ENCODE peak calls at places on chromosomes 2 and 18, in nine cellular contexts. J is coronary artery, R is cardiac muscle cell, D is psoas muscle, X is NB4, Z is fibroblast of lung, H is DND-41, Q is skeletal muscle cell, F is IMR-90. A is an unnamed sample.
A peak's percentile ranks its signal among the peaks of the same experiment; 100 is the strongest.

GRCh38 chr2:223494987-223495386 is 107.2 kb downstream of the SCG2 start:
- DNase-seq in J (no peak), R (no peak), D (no peak), X (no peak), Z (no peak), H (no peak), Q (no peak), F (peak; percentile 15), A (no peak)

GRCh38 chr2:54535599-54536195 is 79.6 kb downstream of the SPTBN1 start:
- DNase-seq in J (no peak), R (peak; percentile 25), D (peak; percentile 67), X (peak; percentile 77), Z (no peak), H (no peak), Q (no peak), F (no peak), A (peak; percentile 54)

GRCh38 chr2:227473019-227473461 is 1.1 kb downstream of the AGFG1 start:
- DNase-seq in J (no peak), R (no peak), D (no peak), X (no peak), Z (no peak), H (no peak), Q (no peak), F (peak; percentile 24), A (no peak)

GRCh38 chr2:222025891-222026271 is 272.9 kb downstream of the PAX3 start:
- DNase-seq in J (no peak), R (no peak), D (no peak), X (no peak), Z (no peak), H (no peak), Q (no peak), F (no peak), A (no peak)

GRCh38 chr2:145283131-145283530 is 763.2 kb upstream of the ZEB2 start:
- DNase-seq in J (no peak), R (no peak), D (no peak), X (no peak), Z (no peak), H (no peak), Q (no peak), F (no peak), A (no peak)

GRCh38 chr2:86072271-86072858 is 33.3 kb downstream of the POLR1A start:
- DNase-seq in J (peak; percentile 97), R (no peak), D (peak; percentile 85), X (peak; percentile 92), Z (peak; percentile 28), H (no peak), Q (no peak), F (no peak), A (no peak)

GRCh38 chr18:29078272-29078671 is 901.3 kb upstream of the CDH2 start:
- DNase-seq in J (no peak), R (peak; percentile 6), D (no peak), X (no peak), Z (no peak), H (peak; percentile 19), Q (no peak), F (no peak), A (no peak)

GRCh38 chr18:78192044-78192443 is 787.6 kb upstream of the SALL3 start:
- DNase-seq in J (no peak), R (no peak), D (no peak), X (no peak), Z (no peak), H (no peak), Q (no peak), F (no peak), A (peak; percentile 3)

GRCh38 chr18:50879302-50880107 is 587 bp downstream of the ME2 start:
- DNase-seq in J (no peak), R (peak; percentile 65), D (no peak), X (peak; percentile 56), Z (peak; percentile 62), H (peak; percentile 50), Q (no peak), F (peak; percentile 38), A (peak; percentile 31)

GRCh38 chr2:157572725-157573124 is 55.9 kb downstream of the ACVR1C start:
- DNase-seq in J (no peak), R (no peak), D (no peak), X (peak; percentile 7), Z (no peak), H (no peak), Q (no peak), F (no peak), A (peak; percentile 22)

GRCh38 chr2:120402508-120402907 is 56.6 kb downstream of the INHBB start:
- DNase-seq in J (no peak), R (no peak), D (no peak), X (no peak), Z (no peak), H (no peak), Q (no peak), F (no peak), A (no peak)

GRCh38 chr2:2159336-2159735 is 171.7 kb downstream of the MYT1L start:
- DNase-seq in J (no peak), R (no peak), D (no peak), X (no peak), Z (no peak), H (no peak), Q (no peak), F (no peak), A (no peak)

GRCh38 chr2:19750136-19750535 is 151.6 kb downstream of the TTC32 start:
- DNase-seq in J (peak; percentile 67), R (no peak), D (no peak), X (no peak), Z (no peak), H (no peak), Q (no peak), F (no peak), A (no peak)

GRCh38 chr18:6412933-6413472 is 1.7 kb downstream of the L3MBTL4 start:
- DNase-seq in J (no peak), R (no peak), D (no peak), X (no peak), Z (no peak), H (no peak), Q (no peak), F (no peak), A (no peak)
- H3K4me3 ChIP-seq in J (no peak overlapping the region), R (no peak overlapping the region), D (no peak overlapping the region), X (no peak overlapping the region), Z (no peak overlapping the region), H (no peak overlapping the region), Q (no peak overlapping the region), F (no peak overlapping the region), A (no peak overlapping the region)

DNA sequence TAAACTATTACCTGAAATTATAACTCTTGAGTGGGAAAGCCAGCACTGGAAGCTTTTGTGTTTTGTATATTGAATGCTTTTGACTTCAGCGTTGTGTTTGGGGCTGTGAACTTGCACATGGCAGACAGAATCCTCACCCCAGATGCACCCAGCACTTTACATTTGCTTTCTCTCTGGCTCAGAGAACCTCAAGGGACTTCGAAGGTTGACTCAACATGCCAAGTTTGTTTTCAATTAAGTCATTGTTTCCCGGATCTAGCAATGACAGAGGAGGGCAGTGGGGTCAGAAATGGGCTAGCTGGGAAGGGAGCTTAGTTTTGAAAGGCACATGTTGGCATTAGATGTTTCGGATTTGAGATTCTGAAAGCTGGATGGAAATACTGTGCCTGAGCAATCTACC is 22.4 kb downstream of the TET3 start:
- DNase-seq in J (peak; percentile 12), R (no peak), D (no peak), X (no peak), Z (no peak), H (no peak), Q (no peak), F (peak; percentile 32), A (no peak)
- H3K4me3 ChIP-seq in J (no peak overlapping the region), R (no peak overlapping the region), D (no peak overlapping the region), X (no peak overlapping the region), Z (no peak overlapping the region), H (no peak overlapping the region), Q (no peak overlapping the region), F (no peak overlapping the region), A (no peak overlapping the region)

DNA sequence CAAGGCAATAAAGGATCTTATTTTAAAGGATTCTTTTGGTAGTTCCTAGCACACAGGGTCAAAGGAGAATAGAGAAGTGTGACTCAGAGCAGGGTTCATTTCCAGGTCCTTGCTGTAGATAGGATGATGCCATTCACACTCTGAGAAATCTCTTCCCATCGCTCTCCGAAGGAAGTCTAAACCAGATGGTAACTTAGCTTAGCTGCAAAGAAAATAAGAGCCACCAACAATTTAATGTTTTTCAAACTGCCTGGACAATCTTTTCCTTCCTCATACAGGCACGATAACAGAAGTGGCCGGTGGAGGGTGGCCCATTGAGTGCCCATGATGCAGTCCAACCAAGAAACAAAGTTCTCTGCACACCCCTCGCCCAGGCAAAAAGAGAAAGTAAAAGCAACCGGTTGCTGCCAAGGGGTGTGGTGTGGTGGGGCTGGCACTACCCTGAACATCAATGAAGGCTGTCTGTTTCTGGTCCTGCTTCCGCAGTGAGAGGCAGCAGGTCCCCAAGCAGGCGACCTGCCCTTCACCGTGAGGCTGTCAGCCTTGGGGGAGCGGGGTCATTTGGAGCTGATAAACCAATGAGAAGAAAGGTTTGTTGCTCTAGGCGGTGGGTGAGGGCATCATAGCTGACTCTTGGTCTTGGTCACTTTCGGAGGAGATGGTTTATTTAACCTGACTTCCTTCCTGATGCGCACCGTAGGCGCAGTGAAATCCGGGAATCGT is 105.6 kb upstream of the CD302 start:
- DNase-seq in J (no peak), R (peak; percentile 19), D (peak; percentile 51), X (peak; percentile 34), Z (peak; percentile 32), H (peak; percentile 52), Q (no peak), F (no peak), A (no peak)
- H3K4me3 ChIP-seq in J (peak overlapping the region; percentile 85), R (no peak overlapping the region), D (peak overlapping the region; percentile 66), X (peak overlapping the region; percentile 69), Z (peak overlapping the region; percentile 51), H (no peak overlapping the region), Q (peak overlapping the region; percentile 19), F (no peak overlapping the region), A (no peak overlapping the region)

GRCh38 chr2:102187191-102188150 is 648 bp downstream of the IL1RL2 start:
- DNase-seq in J (peak; percentile 78), R (peak; percentile 72), D (peak; percentile 81), X (no peak), Z (peak; percentile 59), H (no peak), Q (no peak), F (peak; percentile 10), A (no peak)
- H3K4me3 ChIP-seq in J (peak overlapping the region; percentile 73), R (peak overlapping the region; percentile 13), D (peak overlapping the region; percentile 75), X (no peak overlapping the region), Z (peak overlapping the region; percentile 54), H (no peak overlapping the region), Q (peak overlapping the region; percentile 41), F (peak overlapping the region; percentile 17), A (no peak overlapping the region)

DNA sequence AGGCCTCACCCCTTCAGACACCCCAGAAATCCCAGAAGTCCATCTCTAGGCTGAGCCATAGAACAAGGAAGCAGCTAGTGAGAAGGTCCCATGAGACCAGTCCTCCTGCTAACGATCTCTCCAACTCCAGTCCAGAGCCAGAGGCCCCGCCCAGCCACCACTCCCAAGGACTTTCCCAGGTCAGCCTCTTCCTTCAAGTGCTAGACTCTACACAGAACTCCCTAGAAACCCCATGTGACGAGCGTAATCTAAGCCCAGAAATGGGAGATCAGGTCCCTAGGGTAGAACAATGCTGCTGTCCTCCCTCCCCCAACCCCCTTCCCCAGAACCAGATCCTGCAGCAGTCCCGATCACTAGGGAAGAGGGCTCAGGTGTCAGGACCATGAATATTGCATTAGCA is 6.9 kb downstream of the DCTN1 start:
- DNase-seq in J (no peak), R (peak; percentile 27), D (peak; percentile 70), X (peak; percentile 42), Z (no peak), H (no peak), Q (peak; percentile 24), F (no peak), A (no peak)
- H3K4me3 ChIP-seq in J (no peak overlapping the region), R (no peak overlapping the region), D (no peak overlapping the region), X (no peak overlapping the region), Z (no peak overlapping the region), H (no peak overlapping the region), Q (no peak overlapping the region), F (no peak overlapping the region), A (no peak overlapping the region)

GRCh38 chr2:201855356-201855755 is 49.0 kb downstream of the CDK15 start:
- DNase-seq in J (no peak), R (no peak), D (no peak), X (no peak), Z (no peak), H (no peak), Q (no peak), F (peak; percentile 27), A (no peak)
- H3K4me3 ChIP-seq in J (no peak overlapping the region), R (no peak overlapping the region), D (no peak overlapping the region), X (no peak overlapping the region), Z (no peak overlapping the region), H (no peak overlapping the region), Q (peak overlapping the region; percentile 5), F (peak overlapping the region; percentile 38), A (no peak overlapping the region)

A was measured in Jurkat, Clone E6-1.